ENCODE peak calls at places on chromosomes 5 and 9, in five cellular contexts. I, Y, A, E and C are unnamed samples.

GRCh38 chr9:33690156-33690908 is 105.0 kb upstream of the PRSS3 start:
- DNase-seq in A (no peak), I (no peak), Y (no peak), E (no peak), C (no peak)

GRCh38 chr5:109558952-109559351 is 130.8 kb upstream of the MAN2A1 start:
- DNase-seq in A (no peak), Y (peak; percentile 17), E (no peak), I (no peak), C (no peak)

GRCh38 chr5:73826761-73827450 is 200.9 kb downstream of the ARHGEF28 start:
- DNase-seq in Y (peak; percentile 83), I (no peak), A (no peak), E (no peak), C (no peak)

GRCh38 chr9:107059215-107059614 is 196.2 kb downstream of the ZNF462 start:
- DNase-seq in E (no peak), Y (no peak), A (no peak), I (no peak), C (no peak)

GRCh38 chr9:4131946-4132345 is 167.9 kb downstream of the GLIS3 start:
- DNase-seq in Y (no peak), E (no peak), I (no peak), A (no peak), C (no peak)

GRCh38 chr5:171226864-171227263 is 82.2 kb upstream of the TLX3 start:
- DNase-seq in A (no peak), Y (no peak), I (no peak), E (no peak), C (no peak)

GRCh38 chr9:110152704-110153374 is 55.1 kb downstream of the C9orf152 start:
- DNase-seq in Y (peak; percentile 38), A (peak; percentile 74), E (no peak), I (peak; percentile 31), C (no peak)

GRCh38 chr5:67209141-67209771 is 12.7 kb upstream of the CD180 start:
- DNase-seq in I (peak; percentile 71), E (peak; percentile 30), Y (peak; percentile 66), A (peak; percentile 89), C (no peak)

GRCh38 chr5:32092938-32093812 is 80.9 kb downstream of the GOLPH3 start:
- DNase-seq in A (peak; percentile 86), E (no peak), Y (peak; percentile 71), I (peak; percentile 84), C (peak; percentile 66)

DNA sequence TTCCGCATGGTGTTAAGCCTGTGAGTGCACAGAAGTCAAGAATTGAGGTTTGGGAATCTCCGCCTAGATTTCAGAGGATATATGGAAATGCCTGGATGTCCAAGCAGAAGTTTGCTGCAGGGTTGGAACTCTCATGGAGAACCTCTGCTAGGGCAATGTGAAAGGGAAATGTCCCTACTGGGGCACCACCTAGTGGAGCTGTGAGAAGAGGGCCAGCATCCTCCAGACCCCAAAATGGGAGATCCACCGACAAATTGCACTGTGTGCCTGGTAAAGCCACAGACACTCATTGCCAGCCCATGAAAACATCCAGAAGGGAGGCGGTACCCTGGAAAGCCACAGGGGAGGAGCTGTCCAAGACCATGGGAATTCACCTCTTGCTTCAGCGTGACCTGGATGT is 3.6 kb upstream of the SAXO1 start:
- DNase-seq in I (peak; percentile 22), E (no peak), Y (no peak), A (no peak), C (no peak)
- TF ChIP-seq CTCF in I (no peak), E (no peak), Y (peak; percentile 42), A (no peak), C (no peak)

DNA sequence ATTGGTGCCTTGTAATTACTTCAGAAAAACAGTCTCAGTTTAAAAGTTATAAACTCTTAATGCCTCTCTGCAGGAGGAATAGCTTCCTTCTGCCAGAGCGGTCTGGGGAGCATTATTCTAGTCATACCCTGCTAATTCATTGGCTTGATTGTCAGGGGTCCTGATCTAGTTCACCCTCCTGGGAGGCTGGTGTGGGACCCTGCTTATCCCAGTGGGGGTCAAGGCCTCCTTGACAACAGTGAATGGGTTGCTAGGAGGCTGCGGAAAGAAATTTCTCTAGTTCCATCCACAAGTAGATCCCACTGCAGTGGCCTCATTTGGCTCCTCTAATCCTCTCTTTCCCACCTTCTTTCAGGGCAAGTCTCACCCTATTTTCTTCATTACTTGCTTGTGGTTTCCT is 105.7 kb downstream of the TMC1 start:
- DNase-seq in E (no peak), A (no peak), Y (no peak), I (no peak), C (no peak)
- TF ChIP-seq CTCF in E (no peak), A (no peak), Y (no peak), I (no peak), C (no peak)

GRCh38 chr9:7479300-7479699 is 320.3 kb downstream of the DMAC1 start:
- DNase-seq in E (no peak), Y (no peak), A (peak; percentile 10), I (no peak), C (no peak)
- TF ChIP-seq CTCF in E (no peak), Y (no peak), A (peak; percentile 41), I (no peak), C (no peak)

GRCh38 chr9:77649109-77649812 is 1.1 kb upstream of the GNA14 start:
- DNase-seq in E (no peak), Y (peak; percentile 8), I (no peak), A (peak; percentile 28), C (no peak)
- TF ChIP-seq CTCF in E (peak; percentile 59), Y (peak; percentile 32), I (no peak), A (peak; percentile 43), C (no peak)

GRCh38 chr9:127977877-127978647 is 2.7 kb downstream of the EEIG1 start:
- DNase-seq in Y (peak; percentile 76), A (no peak), E (no peak), I (no peak), C (no peak)
- TF ChIP-seq CTCF in Y (peak; percentile 14), A (no peak), E (peak; percentile 27), I (no peak), C (no peak)

DNA sequence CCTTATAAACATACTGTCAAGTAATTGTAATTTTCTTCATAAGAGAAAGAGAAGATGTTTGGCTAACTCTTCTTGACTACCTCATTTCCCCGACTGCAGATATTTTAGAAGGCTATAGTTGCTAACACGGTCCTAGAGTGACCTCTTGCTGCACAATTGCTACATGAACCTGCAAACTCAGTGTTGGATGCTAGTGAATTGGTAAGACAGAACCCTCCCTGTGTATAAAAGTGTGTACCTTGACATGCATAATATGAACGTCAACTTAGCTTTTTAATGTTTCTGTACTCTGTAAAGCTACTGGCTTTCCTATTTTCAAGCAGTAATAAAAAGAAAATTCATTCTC is 46.7 kb upstream of the CER1 start:
- DNase-seq in E (no peak), I (no peak), Y (peak; percentile 32), A (peak; percentile 61), C (no peak)
- TF ChIP-seq CTCF in E (peak; percentile 40), I (no peak), Y (peak; percentile 45), A (peak; percentile 27), C (no peak)

GRCh38 chr9:580652-581342 is 260.7 kb upstream of the DMRT1 start:
- DNase-seq in E (no peak), A (no peak), I (no peak), Y (no peak), C (no peak)

GRCh38 chr9:582775-583174 is 258.7 kb upstream of the DMRT1 start:
- DNase-seq in A (no peak), E (no peak), I (no peak), Y (no peak), C (no peak)

DNA sequence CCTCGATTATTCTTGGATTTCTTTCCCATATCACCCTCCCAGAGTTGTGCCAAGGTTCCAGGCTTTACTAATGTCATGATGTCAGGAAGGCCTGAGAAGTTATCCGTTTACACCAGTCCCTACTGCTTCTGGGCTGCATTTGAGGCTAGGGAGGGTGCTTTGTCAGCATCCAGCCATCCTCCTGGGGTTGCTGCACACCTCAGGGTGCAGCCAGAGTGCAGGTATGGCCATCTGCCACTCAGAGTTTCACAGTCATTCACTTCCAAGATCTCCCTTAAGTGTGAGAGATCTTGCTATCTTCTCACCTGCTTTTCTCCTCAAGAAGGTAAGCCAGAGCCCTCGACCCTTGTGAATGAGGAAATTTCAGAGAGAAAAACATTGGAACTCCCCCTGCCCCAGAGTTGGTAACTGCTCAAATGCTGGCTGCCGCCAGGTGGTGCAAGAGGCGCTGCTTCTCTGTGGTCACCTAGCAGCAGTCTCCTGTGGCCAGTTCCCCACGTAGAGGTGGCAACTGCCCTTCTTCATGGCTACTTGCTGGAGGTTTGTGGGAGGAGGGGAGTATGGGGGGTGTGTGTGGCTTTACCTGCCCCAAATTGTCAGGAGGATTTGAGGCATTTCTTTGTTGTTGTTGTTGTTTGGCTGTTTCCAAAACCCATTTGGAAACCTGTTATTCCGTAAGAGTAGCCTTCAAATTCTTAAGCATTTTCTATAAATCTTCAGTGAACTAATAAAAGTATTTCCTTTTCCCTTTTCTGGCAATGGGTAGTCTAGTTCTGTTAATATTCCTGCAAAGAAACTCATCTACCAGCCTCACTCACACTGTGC is 259.6 kb upstream of the DMRT1 start:
- DNase-seq in A (no peak), E (no peak), I (no peak), Y (no peak), C (no peak)
- TF ChIP-seq CTCF in A (no peak), E (peak; percentile 83), I (no peak), Y (peak; percentile 32), C (peak; percentile 40)

DNA sequence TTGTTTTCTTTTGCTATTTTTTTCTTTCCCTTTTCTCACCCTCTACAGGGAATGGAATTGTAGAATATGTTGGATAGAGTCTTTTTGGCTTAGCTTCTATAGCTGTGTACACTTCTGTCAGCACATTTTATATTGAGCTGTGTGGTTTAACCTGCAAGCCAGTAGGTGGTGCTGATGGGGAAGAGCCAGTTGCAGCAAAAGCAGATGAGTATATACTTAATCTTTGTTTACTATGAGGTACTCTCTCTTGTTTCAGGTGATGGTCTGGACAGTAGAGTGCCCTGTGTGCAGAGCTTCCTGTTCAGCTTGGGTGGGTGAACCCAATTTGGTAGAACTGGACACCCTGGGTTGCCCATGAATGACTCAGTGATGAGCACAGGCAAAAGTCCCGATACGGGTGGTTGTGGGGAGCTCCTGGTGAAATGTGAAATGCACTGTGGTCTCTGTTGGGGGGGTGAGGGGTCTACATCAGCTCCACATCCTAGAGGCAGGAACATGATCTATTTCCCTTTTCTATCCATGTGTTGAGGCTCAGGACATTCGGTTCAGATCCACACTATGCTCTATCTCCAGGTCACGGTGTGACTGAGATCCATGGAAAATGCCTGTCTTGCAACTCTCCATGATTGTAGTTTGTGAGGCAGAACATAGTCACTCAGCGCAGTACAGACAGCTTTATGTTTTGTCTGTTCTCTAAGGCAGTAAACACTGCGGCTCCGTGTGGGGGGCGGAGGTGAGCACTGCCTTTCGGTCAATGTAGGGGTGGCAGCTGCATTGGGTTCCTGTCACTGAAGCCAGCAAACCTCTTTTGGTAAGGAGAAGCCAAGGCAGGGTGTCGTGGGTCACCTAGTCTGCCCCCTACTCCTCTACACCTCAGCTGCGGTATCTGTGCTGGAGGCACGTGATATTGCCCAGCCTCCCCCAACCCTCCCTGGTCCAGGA is 353.2 kb downstream of the PRR16 start:
- DNase-seq in E (no peak), I (no peak), A (peak; percentile 42), Y (no peak), C (no peak)
- TF ChIP-seq CTCF in E (peak; percentile 57), I (no peak), A (peak; percentile 67), Y (peak; percentile 79), C (peak; percentile 36)

GRCh38 chr5:35274839-35275509 is 44.7 kb upstream of the PRLR start:
- DNase-seq in I (no peak), A (no peak), Y (peak; percentile 6), E (no peak), C (no peak)
- TF ChIP-seq CTCF in I (no peak), A (no peak), Y (no peak), E (no peak), C (no peak)